ENCODE peak calls at places on chromosomes 6 and 20, in four cellular contexts. One of them, this sample, is unnamed.

GRCh38 chr20:24731312-24731711 is 217.8 kb upstream of the CST7 start:
- DNase-seq in AG04450: no peak
- DNase-seq in A549: no peak
- DNase-seq in brain microvascular endothelial cell: no peak
- DNase-seq in this sample: no peak

GRCh38 chr6:53151676-53152075 is 3.0 kb upstream of the GCM1 start:
- DNase-seq in AG04450: no peak
- DNase-seq in A549: no peak
- DNase-seq in brain microvascular endothelial cell: no peak
- DNase-seq in this sample: no peak

GRCh38 chr20:41134362-41135186 is 2.8 kb upstream of the PLCG1 start:
- DNase-seq in AG04450: no peak
- DNase-seq in A549: no peak
- DNase-seq in brain microvascular endothelial cell: no peak
- DNase-seq in this sample: no peak

GRCh38 chr6:117976030-117976651 is 69.1 kb downstream of the SLC35F1 start:
- DNase-seq in AG04450: peak
- DNase-seq in A549: peak
- DNase-seq in brain microvascular endothelial cell: peak
- DNase-seq in this sample: peak

GRCh38 chr20:59577809-59578601 is 26.3 kb upstream of the PHACTR3 start:
- DNase-seq in AG04450: no peak
- DNase-seq in A549: no peak
- DNase-seq in brain microvascular endothelial cell: no peak
- DNase-seq in this sample: no peak

GRCh38 chr20:9179193-9179802 is 110.4 kb downstream of the PLCB4 start:
- DNase-seq in AG04450: no peak
- DNase-seq in A549: no peak
- DNase-seq in brain microvascular endothelial cell: peak
- DNase-seq in this sample: no peak

GRCh38 chr6:116047173-116047933 is 13.3 kb downstream of the FRK start:
- DNase-seq in AG04450: no peak
- DNase-seq in A549: no peak
- DNase-seq in brain microvascular endothelial cell: peak
- DNase-seq in this sample: no peak

GRCh38 chr6:45775026-45775697 is 240.5 kb downstream of the CLIC5 start:
- DNase-seq in AG04450: no peak
- DNase-seq in A549: no peak
- DNase-seq in brain microvascular endothelial cell: no peak
- DNase-seq in this sample: no peak

GRCh38 chr20:17721802-17722486 is 22.2 kb downstream of the BANF2 start:
- DNase-seq in AG04450: no peak
- DNase-seq in A549: peak
- DNase-seq in brain microvascular endothelial cell: no peak
- DNase-seq in this sample: no peak

GRCh38 chr6:86856937-86857563 is 80.3 kb upstream of the HTR1E start:
- DNase-seq in AG04450: no peak
- DNase-seq in A549: peak
- DNase-seq in brain microvascular endothelial cell: peak
- DNase-seq in this sample: no peak

GRCh38 chr6:90294008-90294511 is 2.6 kb downstream of the BACH2 start:
- DNase-seq in AG04450: no peak
- DNase-seq in A549: no peak
- DNase-seq in brain microvascular endothelial cell: no peak
- DNase-seq in this sample: no peak
- H3K4me3 ChIP-seq in AG04450: no peak
- H3K4me3 ChIP-seq in A549: no peak
- H3K4me3 ChIP-seq in brain microvascular endothelial cell: no peak
- H3K4me3 ChIP-seq in this sample: no peak

GRCh38 chr20:38551056-38551626 is 29.9 kb upstream of the ADIG start:
- DNase-seq in AG04450: no peak
- DNase-seq in A549: no peak
- DNase-seq in brain microvascular endothelial cell: no peak
- DNase-seq in this sample: no peak
- H3K4me3 ChIP-seq in AG04450: no peak
- H3K4me3 ChIP-seq in A549: no peak
- H3K4me3 ChIP-seq in brain microvascular endothelial cell: no peak
- H3K4me3 ChIP-seq in this sample: no peak

DNA sequence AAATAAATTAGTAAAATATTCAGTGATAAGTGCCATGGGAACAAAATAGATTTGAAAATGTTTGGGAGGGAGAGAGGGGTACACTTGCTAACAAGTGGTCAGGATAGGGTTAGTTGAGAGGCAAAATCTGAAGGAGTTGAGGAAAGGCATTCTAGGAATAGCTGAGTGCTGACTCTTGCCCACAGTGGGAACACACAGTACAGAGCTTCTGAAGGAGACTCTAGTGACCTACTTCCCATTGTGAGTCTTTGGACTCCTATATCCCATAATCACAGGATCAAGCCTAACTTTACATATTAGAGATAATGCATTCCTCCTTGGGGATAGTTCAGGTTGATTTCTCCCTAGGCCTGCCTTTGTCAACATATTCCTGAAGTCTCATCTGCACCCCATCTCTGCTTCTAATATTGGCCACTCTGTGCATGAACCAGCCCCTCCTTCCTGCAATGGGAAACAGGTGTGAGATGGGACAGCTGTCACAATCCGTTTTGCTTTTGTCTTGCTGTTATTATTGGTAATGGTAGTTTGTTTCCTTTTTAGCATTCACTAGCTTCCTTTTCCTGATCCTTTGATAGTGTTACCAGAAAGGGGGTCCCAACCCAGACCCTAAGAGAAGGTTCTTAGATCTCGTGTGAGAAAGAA is 2.6 kb upstream of the TRIM38 start:
- DNase-seq in AG04450: no peak
- DNase-seq in A549: no peak
- DNase-seq in brain microvascular endothelial cell: peak
- DNase-seq in this sample: no peak
- H3K4me3 ChIP-seq in AG04450: no peak
- H3K4me3 ChIP-seq in A549: no peak
- H3K4me3 ChIP-seq in brain microvascular endothelial cell: no peak
- H3K4me3 ChIP-seq in this sample: no peak

GRCh38 chr6:112957526-112957916 is 610.4 kb downstream of the RFPL4B start:
- DNase-seq in AG04450: no peak
- DNase-seq in A549: no peak
- DNase-seq in brain microvascular endothelial cell: no peak
- DNase-seq in this sample: no peak

GRCh38 chr6:112951829-112952228 is 604.7 kb downstream of the RFPL4B start:
- DNase-seq in AG04450: no peak
- DNase-seq in A549: no peak
- DNase-seq in brain microvascular endothelial cell: no peak
- DNase-seq in this sample: no peak

GRCh38 chr6:112956696-112957525 is 609.8 kb downstream of the RFPL4B start:
- DNase-seq in AG04450: peak
- DNase-seq in A549: no peak
- DNase-seq in brain microvascular endothelial cell: peak
- DNase-seq in this sample: peak
- H3K4me3 ChIP-seq in AG04450: no peak
- H3K4me3 ChIP-seq in A549: no peak
- H3K4me3 ChIP-seq in brain microvascular endothelial cell: no peak
- H3K4me3 ChIP-seq in this sample: no peak

DNA sequence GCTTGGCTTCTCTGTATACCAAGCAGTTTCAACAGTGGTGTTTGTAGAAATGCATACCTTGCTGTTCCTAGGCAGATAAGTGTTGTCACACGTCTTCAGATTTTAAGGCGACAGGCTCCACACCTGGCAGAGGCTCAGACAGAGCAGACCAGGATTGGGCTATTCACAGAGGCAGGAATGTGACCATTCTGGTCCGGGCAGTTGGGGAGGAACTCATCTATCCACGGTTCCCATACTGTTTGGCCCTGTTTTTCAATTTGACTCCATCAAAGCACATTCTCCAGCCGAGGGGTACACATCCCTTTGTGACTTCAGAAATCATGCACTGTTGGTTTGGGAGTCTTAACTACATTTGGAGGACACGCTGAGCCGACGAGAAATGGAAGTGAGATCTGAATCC is 45.5 kb downstream of the UTRN start:
- DNase-seq in AG04450: no peak
- DNase-seq in A549: no peak
- DNase-seq in brain microvascular endothelial cell: no peak
- DNase-seq in this sample: no peak
- H3K4me3 ChIP-seq in AG04450: no peak
- H3K4me3 ChIP-seq in A549: no peak
- H3K4me3 ChIP-seq in brain microvascular endothelial cell: no peak
- H3K4me3 ChIP-seq in this sample: no peak

GRCh38 chr6:14001329-14002012 is 76.7 kb downstream of the RNF182 start:
- DNase-seq in AG04450: peak
- DNase-seq in A549: peak
- DNase-seq in brain microvascular endothelial cell: peak
- DNase-seq in this sample: peak
- H3K4me3 ChIP-seq in AG04450: peak
- H3K4me3 ChIP-seq in A549: no peak
- H3K4me3 ChIP-seq in brain microvascular endothelial cell: peak
- H3K4me3 ChIP-seq in this sample: no peak

DNA sequence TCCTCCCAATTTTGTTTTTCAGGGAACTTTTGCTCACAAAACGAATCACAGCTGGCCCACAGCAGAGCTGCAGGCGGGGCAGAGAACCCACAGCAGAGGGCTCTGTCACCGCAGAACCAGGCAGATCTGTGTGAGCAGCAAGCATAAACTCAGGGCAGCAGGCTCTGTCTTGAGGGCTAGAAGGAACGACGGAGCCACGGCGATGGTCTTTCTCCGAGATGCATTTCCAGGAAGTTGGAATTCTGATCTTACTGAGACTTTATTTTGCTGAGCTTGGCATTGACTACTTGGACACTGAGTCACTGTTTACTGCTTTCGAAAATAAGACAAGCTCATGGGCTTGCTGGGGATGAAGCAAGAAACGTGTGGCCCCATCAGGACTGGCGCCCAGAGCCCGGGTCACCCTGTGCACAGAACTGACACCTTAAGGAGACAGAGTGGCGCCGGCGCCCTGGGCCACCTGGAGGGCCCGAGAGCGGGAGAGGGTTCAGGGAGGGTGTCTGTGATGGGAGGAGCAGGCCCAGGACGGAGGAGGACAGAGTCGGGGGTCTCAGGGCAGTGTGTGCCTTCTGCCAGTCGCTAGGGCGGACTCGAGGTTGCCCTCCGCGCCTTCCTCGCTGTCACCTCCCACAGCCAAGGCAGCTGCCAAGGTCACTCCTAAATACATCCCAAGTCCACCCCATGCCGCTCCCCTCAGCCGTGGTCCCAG is 106.2 kb upstream of the NXT1 start:
- DNase-seq in AG04450: no peak
- DNase-seq in A549: no peak
- DNase-seq in brain microvascular endothelial cell: no peak
- DNase-seq in this sample: no peak
- H3K4me3 ChIP-seq in AG04450: no peak
- H3K4me3 ChIP-seq in A549: no peak
- H3K4me3 ChIP-seq in brain microvascular endothelial cell: no peak
- H3K4me3 ChIP-seq in this sample: no peak

This sample was measured in skeletal muscle cell.